ENCODE peak calls at places on chromosomes 11 and 22, in ten cellular contexts. F is GM20000, Q is epithelial cell of proximal tubule, V is AG09319, E is uterus, O is GM12864, N is heart left ventricle, T is dorsolateral prefrontal cortex, U is fibroblast of mammary gland, D is natural killer cell. P is an unnamed sample.

GRCh38 chr11:64123102-64123434 is 42.8 kb downstream of the MACROD1 start:
- DNase-seq in O (no peak), V (no peak), F (no peak), T (peak; percentile 84), U (no peak), Q (no peak), D (no peak), E (no peak), N (peak; percentile 77), P (no peak)

GRCh38 chr11:706957-707816 is 1.2 kb downstream of the EPS8L2 start:
- DNase-seq in N (peak; percentile 62), O (no peak), F (peak; percentile 55), T (no peak), U (no peak), Q (no peak), D (no peak), V (no peak), E (no peak), P (peak; percentile 70)

GRCh38 chr22:25759825-25760231 is 17.8 kb downstream of the MYO18B start:
- DNase-seq in E (no peak), O (no peak), T (no peak), U (peak; percentile 98), Q (peak; percentile 90), F (no peak), V (peak; percentile 70), N (no peak), D (no peak), P (no peak)

GRCh38 chr11:67486481-67487195 is 3.8 kb downstream of the AIP start:
- DNase-seq in O (peak; percentile 83), D (no peak), T (no peak), E (no peak), U (no peak), V (no peak), N (peak; percentile 9), Q (no peak), F (peak; percentile 86), P (no peak)

GRCh38 chr11:8282621-8283509 is 19.2 kb upstream of the LMO1 start:
- DNase-seq in Q (no peak), O (no peak), T (no peak), V (no peak), E (no peak), F (no peak), D (no peak), N (no peak), U (no peak), P (peak; percentile 54)

GRCh38 chr11:27783701-27784355 is 83.6 kb upstream of the BDNF start:
- DNase-seq in Q (no peak), D (no peak), N (no peak), O (no peak), V (no peak), F (no peak), U (peak; percentile 14), T (no peak), E (no peak), P (no peak)

GRCh38 chr22:49011769-49012598 is 815.7 kb downstream of the BRD1 start:
- DNase-seq in T (no peak), F (no peak), Q (no peak), E (no peak), N (no peak), D (no peak), U (no peak), O (no peak), V (no peak), P (peak; percentile 53)

GRCh38 chr11:36469063-36469462 is 41.0 kb downstream of the TRAF6 start:
- DNase-seq in D (no peak), O (no peak), T (no peak), Q (no peak), V (no peak), N (no peak), U (peak; percentile 14), F (no peak), E (no peak), P (peak; percentile 58)

GRCh38 chr11:76256448-76256847 is 50.1 kb upstream of the WNT11 start:
- DNase-seq in V (no peak), O (no peak), F (no peak), Q (no peak), T (no peak), U (no peak), E (no peak), N (peak; percentile 29), D (no peak), P (no peak)

GRCh38 chr11:72308226-72309073 is 64.5 kb upstream of the PHOX2A start:
- DNase-seq in O (no peak), V (peak; percentile 85), E (peak; percentile 85), T (peak; percentile 30), F (peak; percentile 19), N (no peak), Q (no peak), U (peak; percentile 97), D (no peak), P (no peak)

GRCh38 chr11:105152556-105152955 is 13.0 kb upstream of the CARD18 start:
- DNase-seq in N (no peak), O (no peak), V (no peak), U (peak; percentile 34), E (no peak), D (no peak), Q (no peak), T (no peak), F (no peak), P (no peak)

GRCh38 chr11:64290352-64290751 is 750 bp upstream of the KCNK4 start:
- DNase-seq in V (no peak), D (no peak), F (no peak), Q (no peak), E (no peak), T (no peak), O (no peak), U (no peak), N (no peak), P (no peak)

GRCh38 chr22:45551310-45552016 is 48.8 kb downstream of the FBLN1 start:
- DNase-seq in F (no peak), U (peak; percentile 44), V (no peak), T (no peak), Q (no peak), N (no peak), D (no peak), O (no peak), E (peak; percentile 68), P (no peak)

GRCh38 chr11:38160433-38160832 is 1562.4 kb upstream of the RAG2 start:
- DNase-seq in Q (no peak), O (no peak), T (no peak), E (no peak), F (no peak), D (no peak), V (no peak), N (no peak), U (no peak), P (no peak)

GRCh38 chr11:13009476-13009920 is 382 bp downstream of the RASSF10 start:
- DNase-seq in E (no peak), O (no peak), T (no peak), D (no peak), N (peak; percentile 56), V (no peak), F (peak; percentile 38), U (no peak), Q (no peak), P (peak; percentile 68)

GRCh38 chr22:45891996-45892621 is 84.9 kb downstream of the WNT7B start:
- DNase-seq in N (peak; percentile 46), Q (no peak), D (no peak), V (no peak), U (no peak), O (no peak), F (no peak), T (no peak), E (no peak), P (no peak)

DNA sequence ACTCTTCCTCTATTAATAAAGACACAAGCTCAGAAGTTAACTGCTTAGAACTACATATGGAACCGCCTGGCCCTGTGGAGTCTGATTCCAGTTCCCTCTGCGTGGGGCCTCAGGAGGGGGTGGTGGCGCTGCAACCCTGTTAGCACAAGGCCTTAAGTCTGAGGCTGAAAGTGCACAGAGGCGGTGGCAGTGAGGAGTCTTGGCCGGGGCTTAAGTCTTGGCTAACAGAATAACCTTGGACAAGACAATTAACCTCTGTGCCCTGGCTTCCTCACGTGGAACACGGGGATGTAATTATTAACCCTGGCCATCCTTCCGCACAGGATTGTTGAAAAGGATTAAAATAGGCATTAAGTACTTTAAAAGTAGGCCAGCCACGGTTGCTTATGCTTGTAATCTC is 191.5 kb downstream of the CEP164 start:
- DNase-seq in T (no peak), N (no peak), D (no peak), U (no peak), O (no peak), Q (peak; percentile 83), E (no peak), V (no peak), F (no peak), P (no peak)
- TF ChIP-seq CTCF in T (no peak), N (no peak), D (no peak), U (no peak), O (no peak), Q (peak; percentile 45), E (no peak), V (no peak), F (no peak), P (no peak)

DNA sequence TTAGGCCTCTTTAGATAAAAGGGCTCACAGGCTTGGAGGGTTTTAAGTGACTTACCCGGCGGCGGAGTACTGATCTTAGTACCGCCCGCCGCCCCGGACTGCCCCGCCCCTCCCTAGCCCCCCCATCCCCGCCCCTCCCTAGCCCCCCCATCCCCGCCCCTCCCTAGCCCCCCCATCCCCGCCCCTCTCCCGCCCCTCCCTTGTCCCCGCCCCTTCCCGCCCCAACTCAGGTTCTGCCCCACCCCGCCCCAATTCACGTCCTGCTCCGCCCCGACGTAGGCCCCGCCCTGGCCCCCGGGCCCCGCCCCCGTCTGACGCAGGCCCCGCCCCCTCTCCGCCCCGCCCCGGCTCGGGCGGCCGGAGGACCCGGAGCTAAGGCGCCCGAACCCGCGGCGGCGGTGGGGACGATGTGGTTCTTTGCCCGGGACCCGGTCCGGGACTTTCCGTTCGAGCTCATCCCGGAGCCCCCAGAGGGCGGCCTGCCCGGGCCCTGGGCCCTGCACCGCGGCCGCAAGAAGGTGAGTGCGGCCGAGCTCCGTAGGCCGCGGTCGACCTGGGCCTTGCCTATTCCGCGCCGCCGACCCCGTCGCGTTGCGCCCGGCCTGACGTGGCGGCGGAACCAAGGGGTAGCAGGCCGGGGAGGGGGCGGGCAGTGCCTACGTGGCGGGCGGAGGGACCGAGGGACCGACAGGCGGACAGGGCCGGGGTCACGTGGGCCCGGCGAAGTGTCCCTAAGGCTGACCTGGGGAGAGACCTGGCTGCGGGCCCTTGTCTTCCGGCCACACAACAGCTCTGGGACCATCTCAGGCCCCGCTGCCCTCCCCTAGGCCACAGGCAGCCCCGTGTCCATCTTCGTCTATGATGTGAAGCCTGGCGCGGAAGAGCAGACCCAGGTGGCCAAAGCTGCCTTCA is at the start of gene SCYL1:
- DNase-seq in Q (no peak), D (peak; percentile 78), V (peak; percentile 77), F (peak; percentile 98), T (peak; percentile 88), N (peak; percentile 93), O (no peak), E (peak; percentile 86), U (peak; percentile 71), P (peak; percentile 89)
- TF ChIP-seq CTCF in Q (no peak), D (no peak), V (no peak), F (no peak), T (no peak), N (no peak), O (no peak), E (no peak), U (no peak), P (no peak)

GRCh38 chr22:43796567-43796966 is 15.5 kb downstream of the EFCAB6 start:
- DNase-seq in V (peak; percentile 52), N (no peak), D (no peak), O (no peak), T (peak; percentile 10), U (peak; percentile 58), F (no peak), Q (no peak), E (no peak), P (no peak)
- TF ChIP-seq CTCF in V (peak; percentile 74), N (peak; percentile 24), D (no peak), O (no peak), T (peak; percentile 69), U (peak; percentile 47), F (no peak), Q (peak; percentile 51), E (peak; percentile 35), P (peak; percentile 60)

GRCh38 chr22:19477321-19478085 is 1.5 kb downstream of the UFD1 start:
- DNase-seq in T (no peak), Q (no peak), F (no peak), V (no peak), E (no peak), N (no peak), D (no peak), O (no peak), U (peak; percentile 40), P (no peak)
- TF ChIP-seq CTCF in T (no peak), Q (peak; percentile 20), F (no peak), V (peak; percentile 21), E (no peak), N (no peak), D (peak; percentile 14), O (no peak), U (no peak), P (no peak)

P was measured in type B pancreatic cell.